ENCODE peak calls at places on chromosomes 11 and 22, in six cellular contexts. Z is mammary epithelial cell, J is mucosa of descending colon, I is spleen, H is right atrium auricular region, X is adrenal gland. A is an unnamed sample. For H3K4me1, the result is how much of the 10 kb centered on the place peaks cover.

GRCh38 chr11:29280452-29280851 is 736.4 kb downstream of the KCNA4 start:
- DNase-seq in Z (peak), J (no peak), I (no peak), H (no peak), X (no peak), A (no peak)

GRCh38 chr22:17057959-17058814 is 26.6 kb upstream of the IL17RA start:
- DNase-seq in Z (peak), J (peak), I (no peak), H (no peak), X (peak), A (peak)

GRCh38 chr22:21802056-21802455 is 65.4 kb downstream of the MAPK1 start:
- DNase-seq in Z (peak), J (no peak), I (no peak), H (no peak), X (no peak), A (no peak)

GRCh38 chr11:19772480-19772879 is 59.8 kb downstream of the NAV2 start:
- DNase-seq in Z (no peak), J (no peak), I (no peak), H (no peak), X (no peak), A (no peak)

GRCh38 chr22:19579880-19580279 is 55.7 kb upstream of the CLDN5 start:
- DNase-seq in Z (no peak), J (no peak), I (no peak), H (no peak), X (peak), A (no peak)

GRCh38 chr11:104534268-104534667 is 364.0 kb downstream of the CASP12 start:
- DNase-seq in Z (peak), J (no peak), I (no peak), H (no peak), X (no peak), A (no peak)

GRCh38 chr11:11605821-11606450 is 15.9 kb downstream of the GALNT18 start:
- DNase-seq in Z (no peak), J (no peak), I (no peak), H (no peak), X (no peak), A (no peak)

GRCh38 chr11:6210274-6210955 is 5.1 kb downstream of the C11orf42 start:
- DNase-seq in Z (no peak), J (no peak), I (no peak), H (no peak), X (no peak), A (no peak)

GRCh38 chr22:24761888-24762675 is 12.4 kb downstream of the PIWIL3 start:
- DNase-seq in Z (no peak), J (no peak), I (no peak), H (no peak), X (no peak), A (no peak)

GRCh38 chr11:30960387-30960992 is 374.3 kb upstream of the MPPED2 start:
- DNase-seq in Z (no peak), J (no peak), I (no peak), H (no peak), X (peak), A (no peak)

GRCh38 chr22:37045958-37046357 is 5.6 kb upstream of the KCTD17 start:
- DNase-seq in Z (no peak), J (no peak), I (no peak), H (no peak), X (no peak), A (no peak)

GRCh38 chr11:2592559-2593392 is 107.0 kb downstream of the KCNQ1OT1 start:
- DNase-seq in Z (no peak), J (no peak), I (peak), H (no peak), X (no peak), A (peak)

GRCh38 chr22:40928657-40929056 is 22.5 kb upstream of the RBX1 start:
- DNase-seq in Z (no peak), J (no peak), I (no peak), H (no peak), X (no peak), A (no peak)

GRCh38 chr11:102566112-102566511 is 35.6 kb upstream of the MMP7 start:
- DNase-seq in Z (no peak), J (no peak), I (no peak), H (no peak), X (no peak), A (no peak)

GRCh38 chr22:22942511-22943329 is 55.1 kb downstream of the IGLL5 start:
- DNase-seq in Z (peak), J (peak), I (peak), H (peak), X (peak), A (peak)

GRCh38 chr11:67024410-67024809 is 1.5 kb downstream of the SYT12 start:
- DNase-seq in Z (peak), J (no peak), I (no peak), H (no peak), X (no peak), A (no peak)

GRCh38 chr22:29727248-29727551 is 7.4 kb downstream of the CABP7 start:
- DNase-seq in Z (no peak), J (peak), I (no peak), H (no peak), X (peak), A (peak)

GRCh38 chr11:36622431-36623136 is 24.5 kb upstream of the RAG2 start:
- DNase-seq in Z (peak), J (peak), I (no peak), H (no peak), X (no peak), A (no peak)

GRCh38 chr22:41551882-41552582 is 7.8 kb upstream of the POLR3H start:
- DNase-seq in Z (no peak), J (no peak), I (no peak), H (no peak), X (no peak), A (no peak)

GRCh38 chr11:15589070-15589626 is 474.4 kb downstream of the INSC start:
- DNase-seq in Z (no peak), J (no peak), I (no peak), H (no peak), X (no peak), A (no peak)

GRCh38 chr11:113977071-113977490 is 2.2 kb downstream of the HTR3A start:
- DNase-seq in Z (no peak), J (no peak), I (no peak), H (no peak), X (no peak), A (no peak)

GRCh38 chr22:39405346-39406085 is 5.9 kb downstream of the TAB1 start:
- DNase-seq in Z (no peak), J (no peak), I (peak), H (no peak), X (peak), A (peak)

GRCh38 chr11:71396548-71397123 is 51.6 kb downstream of the DHCR7 start:
- DNase-seq in Z (no peak), J (no peak), I (no peak), H (no peak), X (no peak), A (no peak)

GRCh38 chr11:71397328-71397860 is 50.8 kb downstream of the DHCR7 start:
- DNase-seq in Z (no peak), J (no peak), I (no peak), H (no peak), X (no peak), A (no peak)

GRCh38 chr11:71395774-71396173 is 52.4 kb downstream of the DHCR7 start:
- DNase-seq in Z (no peak), J (no peak), I (no peak), H (no peak), X (no peak), A (no peak)

GRCh38 chr11:71393283-71393682 is 54.9 kb downstream of the DHCR7 start:
- DNase-seq in Z (no peak), J (no peak), I (no peak), H (no peak), X (no peak), A (no peak)

DNA sequence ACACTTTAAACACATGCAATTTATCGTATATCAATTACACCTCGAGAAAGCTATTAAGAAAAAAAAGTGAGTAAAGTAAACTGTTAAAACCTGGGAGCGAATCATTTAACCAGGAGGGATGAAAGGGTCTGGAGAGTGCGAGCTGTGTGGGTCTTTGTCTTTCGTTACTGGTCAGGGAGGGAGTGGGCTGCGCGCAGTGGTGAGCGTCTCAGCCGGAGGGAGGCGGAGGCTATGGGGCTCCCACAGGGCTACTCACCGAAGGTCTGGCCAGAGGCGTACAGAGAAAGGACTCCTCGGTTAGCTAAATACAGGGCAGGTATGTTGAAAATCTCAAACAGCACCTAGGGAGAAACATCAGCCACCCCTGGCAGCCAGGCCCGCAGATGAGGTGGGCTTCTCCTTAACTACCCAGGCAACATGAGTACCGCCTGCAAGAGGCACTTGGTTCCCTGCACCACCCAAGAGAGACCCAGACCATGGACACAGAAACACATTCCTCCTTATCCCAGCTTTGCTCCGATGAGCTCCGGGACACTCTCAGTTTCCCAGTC is 53.1 kb downstream of the DHCR7 start:
- DNase-seq in Z (no peak), J (no peak), I (no peak), H (no peak), X (no peak), A (no peak)
- H3K4me1 ChIP-seq in Z (under half), J (under half), I (under half), H (under half), X (under half), A (under half)

DNA sequence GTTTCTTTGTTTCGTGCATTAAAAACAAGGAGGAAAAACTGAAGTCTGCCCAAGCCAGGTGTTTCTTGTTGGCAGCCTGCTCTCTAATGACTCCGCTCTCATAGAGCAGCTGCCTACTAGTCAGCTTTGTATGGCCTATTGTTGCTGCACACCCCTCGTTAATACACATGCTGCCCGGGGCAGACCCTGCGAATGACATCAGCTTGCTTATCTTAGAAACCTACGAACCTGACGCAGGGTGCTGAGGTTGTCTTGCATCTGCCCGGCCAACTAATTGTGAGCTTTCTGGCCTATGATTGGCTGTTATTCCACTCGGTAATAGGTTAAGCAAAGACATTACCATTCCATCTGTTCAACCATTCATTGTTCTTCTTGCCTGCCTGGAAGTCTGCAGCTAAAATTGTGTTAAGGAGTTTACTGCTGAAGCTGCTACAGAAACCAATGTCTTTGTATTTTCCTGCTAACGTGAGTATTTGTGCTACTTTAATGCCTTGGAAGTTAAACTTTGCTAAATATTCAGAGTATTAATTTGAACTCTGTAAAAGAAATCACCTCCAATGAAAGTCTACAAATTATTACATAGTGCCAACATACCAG is 37.5 kb downstream of the ZC3H12C start:
- DNase-seq in Z (peak), J (peak), I (no peak), H (no peak), X (no peak), A (no peak)
- H3K4me1 ChIP-seq in Z (under half), J (under half), I (under half), H (under half), X (half or more), A (under half)

DNA sequence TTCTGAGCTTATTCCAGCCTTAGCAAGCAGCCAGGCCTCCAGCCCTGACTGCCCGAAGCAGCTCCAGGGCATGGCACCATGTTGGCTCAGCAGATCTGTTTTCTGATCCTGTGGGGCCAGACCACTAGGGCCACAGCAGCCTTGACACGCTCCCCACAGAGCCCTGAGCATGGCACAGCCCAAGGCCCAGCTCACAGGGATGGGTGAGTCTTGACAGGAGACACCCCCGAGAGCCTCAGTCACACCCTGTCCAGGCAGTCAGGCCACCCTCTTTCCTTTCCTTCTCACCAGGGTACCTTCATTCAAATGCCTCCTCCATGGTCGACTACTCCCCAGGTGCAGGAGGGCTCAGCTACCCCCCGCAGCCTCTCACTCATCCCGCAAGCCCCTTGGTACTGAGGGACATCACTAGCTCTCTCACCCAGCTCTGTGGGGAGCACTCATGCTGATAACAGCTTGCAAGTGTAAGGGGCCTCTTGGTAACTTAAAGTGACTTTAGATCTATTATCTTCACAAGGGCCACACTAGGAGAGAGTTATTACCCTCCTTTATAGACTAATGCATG is 3.8 kb upstream of the CDC42BPG start:
- DNase-seq in Z (no peak), J (peak), I (no peak), H (no peak), X (no peak), A (no peak)
- H3K4me1 ChIP-seq in Z (under half), J (under half), I (half or more), H (under half), X (under half), A (under half)

GRCh38 chr11:61747389-61748285 is 4.8 kb upstream of the MYRF start:
- DNase-seq in Z (peak), J (peak), I (peak), H (peak), X (peak), A (peak)
- H3K4me1 ChIP-seq in Z (under half), J (under half), I (under half), H (under half), X (under half), A (under half)

DNA sequence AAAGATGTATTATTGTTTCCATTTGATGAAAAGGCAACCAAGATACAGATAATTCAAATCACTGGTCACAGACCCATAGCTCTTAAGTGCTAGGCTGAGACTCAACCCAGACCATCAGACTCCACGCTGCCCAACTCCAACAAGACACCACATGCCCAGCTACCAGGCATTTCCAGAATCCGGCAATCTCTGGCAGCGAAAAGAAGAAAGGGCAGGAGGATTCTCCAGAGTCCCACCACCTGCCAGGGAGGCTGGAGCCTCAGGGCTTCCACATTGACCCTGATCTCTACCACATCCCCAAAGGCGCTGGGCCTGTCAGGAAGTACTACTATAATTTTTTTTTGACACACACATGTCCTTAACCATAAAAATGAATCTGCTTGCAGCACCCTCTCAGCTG is 61.4 kb upstream of the ARFGAP3 start:
- DNase-seq in Z (peak), J (no peak), I (peak), H (no peak), X (no peak), A (no peak)
- H3K4me1 ChIP-seq in Z (under half), J (under half), I (half or more), H (under half), X (under half), A (under half)

DNA sequence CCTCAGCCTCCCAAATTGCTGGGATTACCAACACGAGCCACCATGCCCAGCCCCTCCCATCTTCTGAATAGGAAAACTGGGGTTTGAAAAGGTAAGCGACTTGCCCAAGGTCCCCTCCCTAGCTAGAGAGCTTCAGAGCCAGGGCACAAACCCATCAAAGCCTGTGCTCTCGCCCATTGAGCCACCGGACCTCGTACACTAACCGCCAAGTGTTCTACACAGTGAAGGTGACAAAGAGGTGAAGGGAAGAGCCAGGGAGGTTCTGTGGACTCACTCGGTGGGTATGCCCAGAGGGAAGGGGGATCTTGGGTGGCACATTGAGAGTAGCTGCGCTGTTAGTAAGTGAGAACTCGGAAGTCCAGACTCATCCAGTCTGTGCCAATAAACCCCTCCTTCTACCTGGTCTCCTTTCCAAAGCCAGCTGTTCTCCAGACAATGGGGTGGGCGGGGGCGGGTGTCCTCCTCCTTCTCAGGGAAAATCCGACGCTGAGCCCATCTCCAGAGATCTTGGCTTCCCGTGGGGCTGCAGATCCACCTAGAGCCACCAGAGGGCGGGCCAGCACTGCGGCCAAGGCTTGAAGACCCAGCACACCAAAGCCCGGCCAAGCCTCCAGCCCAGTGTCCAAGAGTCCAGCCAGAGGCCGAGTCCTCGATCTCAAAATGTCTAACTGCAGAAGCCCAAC is 3.2 kb upstream of the RTN4RL2 start:
- DNase-seq in Z (peak), J (peak), I (peak), H (peak), X (peak), A (peak)
- H3K4me1 ChIP-seq in Z (under half), J (under half), I (under half), H (under half), X (under half), A (under half)

A was measured in right lobe of liver.